ENCODE peak calls at places on chromosomes 7 and 10, in eight cellular contexts. E, L, C, I, G, B, Q and U are unnamed samples.

GRCh38 chr7:151717415-151717814 is 159.5 kb downstream of the PRKAG2 start:
- DNase-seq in E (no peak), L (peak), C (no peak), I (no peak), G (no peak), B (no peak), Q (no peak), U (no peak)

GRCh38 chr10:12041766-12042408 is 722 bp downstream of the UPF2 start:
- DNase-seq in E (no peak), L (peak), C (peak), I (no peak), G (peak), B (peak), Q (peak), U (peak)

GRCh38 chr10:80167471-80167870 is 34.9 kb downstream of the PLAC9 start:
- DNase-seq in E (no peak), L (no peak), C (no peak), I (no peak), G (no peak), B (no peak), Q (no peak), U (no peak)

GRCh38 chr10:122957474-122957873 is 3.4 kb upstream of the C10orf88 start:
- DNase-seq in E (no peak), L (no peak), C (peak), I (no peak), G (no peak), B (no peak), Q (peak), U (no peak)

GRCh38 chr7:147833549-147833948 is 757.0 kb upstream of the C7orf33 start:
- DNase-seq in E (no peak), L (no peak), C (no peak), I (no peak), G (no peak), B (no peak), Q (no peak), U (no peak)

GRCh38 chr7:101953248-101953819 is 135.9 kb downstream of the CUX1 start:
- DNase-seq in E (no peak), L (no peak), C (peak), I (no peak), G (no peak), B (no peak), Q (peak), U (peak)

GRCh38 chr7:23768022-23768421 is 58.0 kb downstream of the STK31 start:
- DNase-seq in E (no peak), L (no peak), C (no peak), I (no peak), G (no peak), B (no peak), Q (no peak), U (no peak)

GRCh38 chr10:78025685-78026364 is 3.5 kb downstream of the POLR3A start:
- DNase-seq in E (no peak), L (no peak), C (no peak), I (no peak), G (no peak), B (no peak), Q (peak), U (no peak)

GRCh38 chr7:17690030-17690429 is 250.3 kb downstream of the SNX13 start:
- DNase-seq in E (no peak), L (no peak), C (peak), I (no peak), G (no peak), B (no peak), Q (peak), U (no peak)

GRCh38 chr7:122532406-122533269 is 166.3 kb downstream of the RNF133 start:
- DNase-seq in E (no peak), L (no peak), C (peak), I (no peak), G (no peak), B (no peak), Q (peak), U (no peak)

GRCh38 chr7:50664461-50664922 is 99.3 kb upstream of the DDC start:
- DNase-seq in E (no peak), L (no peak), C (peak), I (no peak), G (no peak), B (no peak), Q (peak), U (peak)

GRCh38 chr7:131409129-131409766 is 81.6 kb downstream of the MKLN1 start:
- DNase-seq in E (no peak), L (no peak), C (no peak), I (no peak), G (no peak), B (no peak), Q (no peak), U (no peak)

GRCh38 chr10:8316284-8316683 is 261.8 kb downstream of the GATA3 start:
- DNase-seq in E (no peak), L (no peak), C (no peak), I (no peak), G (no peak), B (no peak), Q (no peak), U (no peak)

GRCh38 chr7:38374507-38374906 is 101.1 kb upstream of the TARP start:
- DNase-seq in E (no peak), L (no peak), C (peak), I (no peak), G (no peak), B (peak), Q (no peak), U (no peak)

GRCh38 chr10:3525832-3526449 is 259.1 kb downstream of the KLF6 start:
- DNase-seq in E (peak), L (peak), C (peak), I (peak), G (no peak), B (no peak), Q (peak), U (no peak)

GRCh38 chr10:22623624-22624263 is 90.6 kb downstream of the PIP4K2A start:
- DNase-seq in E (no peak), L (no peak), C (no peak), I (no peak), G (no peak), B (no peak), Q (no peak), U (no peak)

GRCh38 chr7:55571534-55572377 is 546 bp downstream of the VOPP1 start:
- DNase-seq in E (peak), L (peak), C (peak), I (peak), G (no peak), B (peak), Q (peak), U (peak)

GRCh38 chr7:388961-389701 is 99.2 kb downstream of the FOXL3 start:
- DNase-seq in E (no peak), L (peak), C (no peak), I (peak), G (peak), B (no peak), Q (no peak), U (no peak)

GRCh38 chr10:129332476-129332875 is 134.6 kb upstream of the MGMT start:
- DNase-seq in E (no peak), L (no peak), C (peak), I (no peak), G (no peak), B (no peak), Q (no peak), U (no peak)

GRCh38 chr7:19561121-19561805 is 147.6 kb downstream of the POLR1F start:
- DNase-seq in E (no peak), L (no peak), C (peak), I (no peak), G (no peak), B (no peak), Q (peak), U (no peak)

GRCh38 chr10:37952051-37952815 is 24.2 kb downstream of the ZNF25 start:
- DNase-seq in E (no peak), L (no peak), C (no peak), I (no peak), G (no peak), B (no peak), Q (no peak), U (no peak)

GRCh38 chr7:90244909-90245841 is at the start of gene CFAP69:
- DNase-seq in E (peak), L (peak), C (peak), I (peak), G (peak), B (peak), Q (peak), U (peak)
- H3K4me3 ChIP-seq in E (peak), L (peak), C (peak), I (peak), G (peak), B (peak), Q (peak), U (peak)

DNA sequence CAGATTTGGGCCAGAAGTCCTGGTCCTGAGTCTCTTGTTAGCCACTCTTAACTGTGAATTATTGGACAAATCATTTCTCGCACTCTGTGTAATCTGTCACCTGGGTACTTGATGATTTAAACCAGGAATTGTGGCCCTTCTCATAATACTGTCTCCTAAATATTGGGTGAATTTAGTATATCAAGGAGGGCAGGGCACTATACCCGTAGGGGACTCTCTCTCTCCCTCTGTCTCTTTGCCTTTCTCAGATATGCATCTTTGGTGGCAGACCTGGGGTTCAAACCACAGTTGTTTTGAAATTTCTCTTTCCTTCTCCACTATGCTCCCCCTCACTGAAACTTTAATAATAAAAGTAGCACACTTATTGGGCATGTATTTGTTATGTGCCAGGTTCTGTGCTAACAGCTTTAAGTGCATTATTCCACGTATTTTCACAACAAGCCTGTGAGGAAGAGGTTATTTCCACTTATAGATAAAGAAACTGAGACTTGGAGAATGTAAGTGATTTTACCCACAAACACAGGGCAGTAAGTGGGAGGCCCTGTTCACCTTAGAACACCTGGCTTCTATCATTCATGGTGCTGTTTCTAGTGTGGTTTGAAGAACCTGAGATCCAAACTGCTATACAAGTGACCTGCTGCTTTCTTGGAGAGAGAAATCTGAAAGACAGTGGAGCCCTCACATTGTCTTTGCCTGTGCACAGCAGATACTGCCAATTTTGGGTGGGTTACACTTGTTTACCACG is 11.8 kb downstream of the FAS start:
- DNase-seq in E (no peak), L (no peak), C (no peak), I (no peak), G (no peak), B (no peak), Q (no peak), U (no peak)
- H3K4me3 ChIP-seq in E (no peak), L (no peak), C (no peak), I (peak), G (no peak), B (no peak), Q (no peak), U (no peak)

GRCh38 chr7:126378642-126379041 is 874.1 kb downstream of the GRM8 start:
- DNase-seq in E (no peak), L (no peak), C (no peak), I (no peak), G (no peak), B (no peak), Q (no peak), U (no peak)
- H3K4me3 ChIP-seq in E (no peak), L (no peak), C (no peak), I (no peak), G (no peak), B (no peak), Q (no peak), U (no peak)

GRCh38 chr7:93476491-93477344 is 97.8 kb downstream of the CALCR start:
- DNase-seq in E (no peak), L (no peak), C (no peak), I (no peak), G (no peak), B (no peak), Q (peak), U (no peak)
- H3K4me3 ChIP-seq in E (no peak), L (no peak), C (no peak), I (no peak), G (no peak), B (no peak), Q (no peak), U (no peak)

DNA sequence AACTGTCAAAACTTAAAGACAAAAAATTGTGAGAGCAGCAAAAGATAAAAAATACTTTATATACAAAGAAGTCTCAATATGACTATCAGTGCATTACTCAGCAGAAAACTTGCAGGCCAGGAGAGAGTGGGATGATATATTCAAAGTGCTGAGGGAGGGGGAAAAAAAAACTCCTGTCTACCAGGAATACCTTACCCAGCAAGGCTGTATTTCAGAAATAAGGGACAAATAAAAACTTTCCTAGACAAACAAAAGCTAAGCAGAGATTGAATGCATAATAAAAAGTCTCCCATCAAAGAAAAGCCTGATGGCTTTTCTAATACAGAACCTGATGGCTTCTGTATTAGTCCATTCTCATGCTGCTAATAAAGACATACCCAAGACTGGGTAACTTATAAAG is 31.1 kb downstream of the ADAM12 start:
- DNase-seq in E (no peak), L (no peak), C (no peak), I (no peak), G (no peak), B (no peak), Q (no peak), U (no peak)
- H3K4me3 ChIP-seq in E (no peak), L (no peak), C (no peak), I (no peak), G (no peak), B (no peak), Q (no peak), U (no peak)

GRCh38 chr7:118214051-118214832 is 10.3 kb upstream of the ANKRD7 start:
- DNase-seq in E (peak), L (peak), C (peak), I (peak), G (peak), B (peak), Q (peak), U (peak)
- H3K4me3 ChIP-seq in E (peak), L (peak), C (peak), I (peak), G (peak), B (peak), Q (peak), U (peak)